ENCODE peak calls at places on chromosomes 4 and X, in nine cellular contexts. D is testis, O is right lobe of liver, B is ovary, L is Peyer's patch, J is transverse colon, F is upper lobe of left lung, M is tibial nerve, X is suprapubic skin. H is an unnamed sample.

GRCh38 chr4:77418333-77418732 is 187.3 kb upstream of the CXCL13 start:
- DNase-seq in X (no peak), L (peak; percentile 62), D (peak; percentile 26), O (no peak), B (no peak), M (no peak), J (peak; percentile 10), F (no peak), H (no peak)

GRCh38 chr4:168993724-168994510 is 16.1 kb downstream of the CBR4 start:
- DNase-seq in B (peak; percentile 27), D (peak; percentile 19), L (no peak), M (no peak), J (no peak), X (no peak), F (no peak), O (no peak), H (no peak)

GRCh38 chr4:1405636-1406415 is 416 bp downstream of the NKX1-1 start:
- DNase-seq in M (no peak), D (peak; percentile 12), J (no peak), L (peak; percentile 26), X (no peak), F (no peak), O (peak; percentile 35), B (no peak), H (no peak)

GRCh38 chr4:53186714-53187358 is 179.0 kb downstream of the SCFD2 start:
- DNase-seq in O (no peak), M (no peak), F (no peak), J (no peak), D (no peak), B (no peak), X (no peak), L (no peak), H (no peak)

GRCh38 chr4:16598241-16599224 is 299.9 kb downstream of the LDB2 start:
- DNase-seq in X (no peak), L (no peak), M (no peak), F (no peak), B (no peak), D (no peak), J (no peak), O (no peak), H (no peak)

GRCh38 chr4:175961604-175962003 is 104.0 kb upstream of the WDR17 start:
- DNase-seq in B (no peak), X (no peak), M (no peak), O (no peak), D (no peak), F (no peak), J (no peak), L (no peak), H (no peak)

GRCh38 chr4:73978886-73979285 is 2.9 kb downstream of the PF4 start:
- DNase-seq in O (no peak), D (no peak), B (no peak), X (no peak), L (no peak), J (no peak), F (no peak), M (no peak), H (no peak)

GRCh38 chr4:160652790-160653189 is 1511.0 kb downstream of the FSTL5 start:
- DNase-seq in F (no peak), L (no peak), B (no peak), M (no peak), O (no peak), D (no peak), X (no peak), J (no peak), H (no peak)

GRCh38 chrX:136061302-136061701 is 76.1 kb downstream of the SLC9A6 start:
- DNase-seq in B (no peak), D (no peak), X (no peak), O (no peak), L (no peak), J (no peak), M (no peak), F (no peak), H (no peak)

GRCh38 chr4:74423101-74423500 is 21.8 kb upstream of the AREG start:
- DNase-seq in X (no peak), M (no peak), O (no peak), J (no peak), D (peak; percentile 43), B (no peak), F (no peak), L (peak; percentile 51), H (no peak)

GRCh38 chr4:85005865-85006377 is 39.4 kb upstream of the WDFY3 start:
- DNase-seq in X (no peak), O (no peak), M (no peak), B (no peak), F (no peak), D (no peak), J (no peak), L (no peak), H (no peak)

GRCh38 chrX:20974326-20974725 is 399.9 kb upstream of the CNKSR2 start:
- DNase-seq in X (no peak), M (no peak), J (no peak), O (no peak), D (no peak), F (no peak), L (no peak), B (no peak), H (no peak)

GRCh38 chr4:172850838-172851237 is 317.8 kb upstream of the GALNT7 start:
- DNase-seq in X (no peak), J (no peak), M (no peak), D (no peak), F (no peak), L (no peak), B (no peak), O (no peak), H (no peak)

GRCh38 chr4:4841156-4841555 is 18.3 kb upstream of the MSX1 start:
- DNase-seq in M (no peak), J (no peak), F (no peak), O (no peak), B (no peak), L (no peak), D (no peak), X (no peak), H (no peak)
- TF ChIP-seq POLR2A in M (no peak), J (no peak), F (no peak), O (no peak), B (no peak), L (no peak), D (no peak), X (no peak), H (no peak)

GRCh38 chr4:143390764-143391163 is 54.1 kb downstream of the GAB1 start:
- DNase-seq in L (peak; percentile 66), J (peak; percentile 21), D (no peak), X (no peak), O (no peak), B (no peak), M (no peak), F (no peak), H (no peak)

GRCh38 chr4:143391261-143391660 is 54.6 kb downstream of the GAB1 start:
- DNase-seq in B (no peak), D (no peak), L (no peak), X (no peak), J (no peak), O (no peak), M (no peak), F (no peak), H (no peak)

GRCh38 chr4:143389543-143390195 is 53.0 kb downstream of the GAB1 start:
- DNase-seq in X (no peak), B (no peak), J (no peak), F (no peak), O (no peak), M (no peak), D (no peak), L (no peak), H (no peak)

GRCh38 chr4:143393195-143393594 is 56.5 kb downstream of the GAB1 start:
- DNase-seq in O (no peak), M (no peak), L (no peak), B (no peak), D (no peak), F (no peak), J (no peak), X (no peak), H (no peak)

DNA sequence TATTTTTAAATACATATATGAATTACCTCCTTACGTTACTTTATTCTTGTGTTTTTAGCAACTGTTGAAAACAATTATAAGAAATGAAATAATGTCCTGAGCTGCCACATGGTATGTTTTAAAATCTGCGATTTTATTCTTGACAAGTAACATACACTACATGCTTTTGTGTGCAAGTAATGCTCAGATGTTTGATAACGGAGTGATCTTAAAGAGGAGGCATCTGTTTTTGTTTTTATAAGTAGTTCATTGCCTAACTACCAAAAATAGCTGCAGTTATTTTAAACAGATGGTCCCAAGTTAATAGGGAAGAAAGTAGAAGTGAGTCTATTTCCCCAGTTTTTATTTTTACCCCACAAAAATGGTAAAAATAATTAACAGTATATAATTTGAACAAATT is 55.2 kb downstream of the GAB1 start:
- DNase-seq in X (no peak), B (no peak), F (no peak), O (no peak), D (no peak), M (no peak), L (no peak), J (no peak), H (no peak)
- H3K4me1 ChIP-seq in X (peaks cover 34% of the 10 kb centered on the region), B (peaks cover 11% of the 10 kb centered on the region), F (peaks cover 60% of the 10 kb centered on the region), O (no peaks in the 10 kb centered on the region), D (peaks cover 13% of the 10 kb centered on the region), M (peaks cover 98% of the 10 kb centered on the region), L (no peaks in the 10 kb centered on the region), J (peaks cover 7% of the 10 kb centered on the region), H (peaks cover 51% of the 10 kb centered on the region)

DNA sequence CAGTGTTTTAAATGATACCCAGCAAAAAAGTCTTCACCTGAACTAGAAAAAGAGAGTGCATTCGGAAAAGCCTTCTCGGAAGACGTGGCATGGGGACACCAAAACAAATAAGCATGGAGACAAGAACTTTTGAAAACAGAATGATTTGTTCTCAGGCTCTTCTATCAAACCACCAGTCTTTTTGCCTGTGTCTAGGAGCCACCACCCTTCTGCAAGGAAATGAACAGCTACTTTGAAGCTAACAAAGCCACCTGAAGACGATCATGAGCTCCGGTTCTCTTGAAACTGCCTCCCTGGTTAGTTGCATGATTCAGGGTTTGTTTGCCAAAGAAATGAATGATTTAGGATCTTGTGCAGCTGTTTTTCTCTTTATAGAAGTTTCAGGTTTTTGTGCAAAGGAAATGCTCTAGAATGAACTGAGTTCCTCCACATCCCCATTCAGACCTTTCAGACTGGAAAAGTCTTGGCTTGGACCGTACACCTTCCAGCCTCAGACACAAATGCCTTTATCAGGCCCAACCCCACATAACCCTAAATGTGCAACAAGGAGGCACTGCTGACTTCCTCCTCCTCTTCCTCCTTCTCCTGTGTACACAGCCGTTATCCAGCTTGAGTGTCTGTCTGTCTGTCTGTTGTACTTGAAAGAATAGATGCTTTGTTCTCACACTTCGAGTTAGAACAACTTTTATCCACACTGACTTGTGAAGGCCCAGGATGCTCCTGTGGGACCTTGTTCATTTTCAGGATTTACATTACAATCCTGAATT is 334.9 kb upstream of the KLF3 start:
- DNase-seq in L (no peak), X (no peak), F (no peak), J (no peak), O (no peak), D (no peak), B (no peak), M (no peak), H (no peak)
- H3K27ac ChIP-seq in L (no peak overlapping the region), X (no peak overlapping the region), F (no peak overlapping the region), J (no peak overlapping the region), O (no peak overlapping the region), D (no peak overlapping the region), B (no peak overlapping the region), M (no peak overlapping the region), H (no peak overlapping the region)

DNA sequence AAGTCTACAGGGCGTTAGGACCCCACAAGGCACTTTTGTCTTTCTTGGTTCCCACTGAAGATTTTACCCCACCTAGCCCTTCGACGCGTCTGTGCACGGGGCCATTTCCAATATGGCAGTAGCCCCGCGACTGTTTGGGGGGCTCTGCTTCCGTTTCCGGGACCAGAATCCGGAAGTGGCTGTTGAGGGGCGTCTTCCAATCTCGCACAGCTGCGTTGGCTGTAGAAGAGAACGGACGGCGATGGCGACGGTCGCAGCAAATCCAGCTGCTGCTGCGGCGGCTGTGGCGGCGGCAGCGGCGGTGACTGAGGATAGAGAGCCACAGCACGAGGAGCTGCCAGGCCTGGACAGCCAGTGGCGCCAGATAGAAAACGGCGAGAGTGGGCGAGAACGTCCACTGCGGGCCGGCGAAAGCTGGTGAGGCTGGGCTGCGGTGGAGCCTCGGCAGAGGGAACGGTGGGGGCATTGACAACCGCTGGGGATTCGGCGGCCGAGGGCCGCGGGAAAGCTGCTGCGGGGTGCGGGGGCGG is at the start of gene USP11:
- DNase-seq in O (no peak), J (peak; percentile 50), L (peak; percentile 67), F (peak; percentile 34), D (peak; percentile 27), X (peak; percentile 75), B (peak; percentile 69), M (no peak), H (no peak)
- TF ChIP-seq POLR2A in O (peak; percentile 64), J (peak; percentile 82), L (no peak), F (no peak), D (no peak), X (peak; percentile 81), B (peak; percentile 82), M (peak; percentile 63), H (no peak)